ENCODE peak calls at places on chromosomes 3 and 15, in eight cellular contexts. W, M, Z, A, F, B, H and P are unnamed samples. For H3K36me3, the result is how much of the 10 kb centered on the place peaks cover.

GRCh38 chr15:60720493-60721231 is 241.7 kb upstream of the ICE2 start:
- DNase-seq in W (peak), M (no peak), Z (no peak), A (no peak), F (no peak), B (no peak), H (no peak), P (no peak)

GRCh38 chr15:92930776-92931175 is 30.7 kb downstream of the CHD2 start:
- DNase-seq in W (no peak), M (peak), Z (no peak), A (no peak), F (peak), B (no peak), H (peak), P (no peak)

GRCh38 chr3:66991478-66991877 is 6.6 kb upstream of the KBTBD8 start:
- DNase-seq in W (no peak), M (peak), Z (no peak), A (no peak), F (no peak), B (peak), H (peak), P (no peak)

GRCh38 chr3:48927928-48928327 is 9.3 kb downstream of the ARIH2 start:
- DNase-seq in W (no peak), M (no peak), Z (no peak), A (no peak), F (no peak), B (no peak), H (no peak), P (no peak)

GRCh38 chr15:67573194-67573593 is 30.7 kb downstream of the MAP2K5 start:
- DNase-seq in W (no peak), M (no peak), Z (no peak), A (no peak), F (no peak), B (no peak), H (no peak), P (no peak)

GRCh38 chr3:39147711-39148115 is 5.7 kb downstream of the CSRNP1 start:
- DNase-seq in W (peak), M (peak), Z (peak), A (no peak), F (no peak), B (peak), H (peak), P (peak)

GRCh38 chr3:175941352-175941751 is 1082.2 kb downstream of the NAALADL2 start:
- DNase-seq in W (no peak), M (no peak), Z (no peak), A (peak), F (no peak), B (peak), H (no peak), P (no peak)

GRCh38 chr3:186896875-186897274 is 33.5 kb upstream of the ST6GAL1 start:
- DNase-seq in W (no peak), M (no peak), Z (no peak), A (no peak), F (peak), B (no peak), H (no peak), P (no peak)

GRCh38 chr3:193909387-193909786 is 226.6 kb upstream of the HES1 start:
- DNase-seq in W (no peak), M (no peak), Z (no peak), A (no peak), F (no peak), B (no peak), H (no peak), P (no peak)

GRCh38 chr3:129467934-129468333 is 27.9 kb downstream of the IFT122 start:
- DNase-seq in W (no peak), M (no peak), Z (no peak), A (no peak), F (no peak), B (no peak), H (no peak), P (no peak)

GRCh38 chr15:44798815-44799214 is 62.5 kb downstream of the TRIM69 start:
- DNase-seq in W (no peak), M (no peak), Z (no peak), A (peak), F (no peak), B (peak), H (no peak), P (no peak)

GRCh38 chr3:13624021-13624420 is 75.1 kb downstream of the FBLN2 start:
- DNase-seq in W (no peak), M (no peak), Z (no peak), A (no peak), F (no peak), B (no peak), H (no peak), P (no peak)

GRCh38 chr3:66812126-66812525 is 186.0 kb upstream of the KBTBD8 start:
- DNase-seq in W (no peak), M (peak), Z (no peak), A (no peak), F (no peak), B (peak), H (peak), P (no peak)

GRCh38 chr3:148648685-148649352 is 48.9 kb upstream of the AGTR1 start:
- DNase-seq in W (no peak), M (peak), Z (no peak), A (no peak), F (no peak), B (no peak), H (peak), P (no peak)

GRCh38 chr3:65960087-65960486 is 78.6 kb downstream of the MAGI1 start:
- DNase-seq in W (no peak), M (peak), Z (no peak), A (no peak), F (no peak), B (no peak), H (peak), P (no peak)

GRCh38 chr15:71228403-71228802 is 113.1 kb downstream of the THSD4 start:
- DNase-seq in W (no peak), M (peak), Z (no peak), A (peak), F (peak), B (no peak), H (peak), P (no peak)

GRCh38 chr15:98730860-98731711 is 82.7 kb downstream of the IGF1R start:
- DNase-seq in W (no peak), M (no peak), Z (no peak), A (no peak), F (no peak), B (no peak), H (no peak), P (no peak)

GRCh38 chr3:18786924-18787323 is 361.4 kb upstream of the KCNH8 start:
- DNase-seq in W (no peak), M (no peak), Z (no peak), A (no peak), F (no peak), B (no peak), H (no peak), P (no peak)

GRCh38 chr15:51793521-51793920 is 35.9 kb upstream of the TMOD3 start:
- DNase-seq in W (no peak), M (peak), Z (no peak), A (no peak), F (no peak), B (peak), H (no peak), P (peak)

GRCh38 chr3:111173328-111173900 is 101.8 kb downstream of the NECTIN3 start:
- DNase-seq in W (no peak), M (no peak), Z (no peak), A (peak), F (peak), B (no peak), H (peak), P (no peak)

GRCh38 chr15:71456362-71456761 is 341.1 kb downstream of the THSD4 start:
- DNase-seq in W (no peak), M (no peak), Z (no peak), A (no peak), F (no peak), B (no peak), H (no peak), P (no peak)

GRCh38 chr3:108406063-108406660 is 104.2 kb downstream of the MYH15 start:
- DNase-seq in W (no peak), M (peak), Z (no peak), A (no peak), F (no peak), B (no peak), H (peak), P (no peak)

GRCh38 chr3:197227780-197228574 is 70.4 kb downstream of the DLG1 start:
- DNase-seq in W (no peak), M (peak), Z (no peak), A (no peak), F (no peak), B (no peak), H (no peak), P (no peak)

GRCh38 chr15:71066983-71067382 is 48.3 kb upstream of the THSD4 start:
- DNase-seq in W (no peak), M (peak), Z (no peak), A (no peak), F (no peak), B (no peak), H (peak), P (peak)

GRCh38 chr3:117626577-117626976 is 917.0 kb downstream of the TUSC7 start:
- DNase-seq in W (no peak), M (no peak), Z (no peak), A (no peak), F (peak), B (no peak), H (no peak), P (no peak)

GRCh38 chr3:127610105-127610504 is 11.9 kb downstream of the MCM2 start:
- DNase-seq in W (no peak), M (no peak), Z (no peak), A (no peak), F (no peak), B (no peak), H (peak), P (no peak)

GRCh38 chr15:74396146-74396438 is 28.6 kb upstream of the CYP11A1 start:
- DNase-seq in W (no peak), M (no peak), Z (no peak), A (no peak), F (no peak), B (no peak), H (no peak), P (no peak)

GRCh38 chr3:3801510-3801841 is 2.2 kb downstream of the LRRN1 start:
- DNase-seq in W (no peak), M (no peak), Z (no peak), A (peak), F (no peak), B (no peak), H (no peak), P (no peak)

GRCh38 chr3:45917146-45917885 is 25.9 kb upstream of the CXCR6 start:
- DNase-seq in W (no peak), M (no peak), Z (no peak), A (no peak), F (no peak), B (no peak), H (no peak), P (no peak)

GRCh38 chr3:127221062-127222035 is 28.4 kb downstream of the PRR23E start:
- DNase-seq in W (no peak), M (no peak), Z (no peak), A (no peak), F (peak), B (no peak), H (no peak), P (no peak)

GRCh38 chr3:14418670-14419250 is 16.4 kb downstream of the SLC6A6 start:
- DNase-seq in W (no peak), M (no peak), Z (no peak), A (no peak), F (no peak), B (no peak), H (no peak), P (no peak)

GRCh38 chr3:132637590-132637989 is 22.0 kb downstream of the ACAD11 start:
- DNase-seq in W (no peak), M (peak), Z (no peak), A (no peak), F (no peak), B (peak), H (peak), P (no peak)

GRCh38 chr3:114336122-114336697 is 42.4 kb downstream of the TIGIT start:
- DNase-seq in W (no peak), M (peak), Z (no peak), A (no peak), F (no peak), B (peak), H (peak), P (no peak)

GRCh38 chr3:140467916-140468315 is 209.9 kb upstream of the TRIM42 start:
- DNase-seq in W (no peak), M (peak), Z (no peak), A (no peak), F (no peak), B (no peak), H (no peak), P (no peak)

GRCh38 chr15:88905576-88905975 is 7.6 kb downstream of the MFGE8 start:
- DNase-seq in W (no peak), M (no peak), Z (no peak), A (no peak), F (no peak), B (no peak), H (no peak), P (no peak)
- H3K36me3 ChIP-seq in W (under half), M (under half), Z (half or more), A (under half), F (under half), B (under half), H (half or more), P (under half)

DNA sequence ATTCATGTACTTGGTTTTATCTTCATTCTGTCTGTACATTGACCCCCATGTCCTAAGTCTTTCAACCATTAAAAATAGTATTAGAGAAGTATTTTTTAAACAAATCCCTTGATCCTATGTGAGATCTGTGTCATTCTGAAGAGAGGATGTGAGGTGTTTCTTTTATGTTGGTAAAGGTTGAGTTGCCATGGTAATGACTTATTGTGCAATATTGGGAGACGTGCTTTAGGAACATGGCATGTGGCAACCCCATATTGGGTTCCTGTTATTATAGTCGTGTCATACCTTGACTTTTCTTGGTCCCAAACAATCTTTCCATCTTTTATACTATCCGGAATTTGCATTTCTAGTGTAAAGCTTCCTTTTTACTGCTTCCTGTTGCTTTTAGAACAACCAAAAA is 203.1 kb downstream of the KCNAB1 start:
- DNase-seq in W (no peak), M (no peak), Z (no peak), A (no peak), F (no peak), B (no peak), H (no peak), P (no peak)
- H3K27ac ChIP-seq in W (no peak), M (no peak), Z (no peak), A (no peak), F (no peak), B (no peak), H (no peak), P (no peak)

GRCh38 chr3:172094621-172095557 is 55.5 kb downstream of the FNDC3B start:
- DNase-seq in W (no peak), M (peak), Z (no peak), A (no peak), F (no peak), B (peak), H (peak), P (no peak)
- H3K4me3 ChIP-seq in W (no peak), M (no peak), Z (no peak), A (no peak), F (no peak), B (no peak), H (no peak), P (no peak)

GRCh38 chr3:196064006-196064405 is 17.9 kb downstream of the TFRC start:
- DNase-seq in W (no peak), M (no peak), Z (no peak), A (no peak), F (no peak), B (no peak), H (peak), P (no peak)

GRCh38 chr3:196063049-196063448 is 18.8 kb downstream of the TFRC start:
- DNase-seq in W (no peak), M (no peak), Z (no peak), A (no peak), F (no peak), B (no peak), H (peak), P (no peak)

GRCh38 chr3:196063456-196063855 is 18.4 kb downstream of the TFRC start:
- DNase-seq in W (no peak), M (peak), Z (no peak), A (no peak), F (no peak), B (no peak), H (peak), P (no peak)

GRCh38 chr3:196057663-196058356 is 24.1 kb downstream of the TFRC start:
- DNase-seq in W (no peak), M (no peak), Z (no peak), A (no peak), F (no peak), B (no peak), H (no peak), P (no peak)

GRCh38 chr3:196060834-196061233 is 21.1 kb downstream of the TFRC start:
- DNase-seq in W (no peak), M (no peak), Z (no peak), A (no peak), F (no peak), B (no peak), H (no peak), P (no peak)
- H3K36me3 ChIP-seq in W (half or more), M (under half), Z (half or more), A (under half), F (half or more), B (under half), H (half or more), P (half or more)

GRCh38 chr15:31434418-31435255 is 108.0 kb downstream of the KLF13 start:
- DNase-seq in W (peak), M (peak), Z (no peak), A (no peak), F (no peak), B (peak), H (peak), P (no peak)
- H3K27ac ChIP-seq in W (peak), M (peak), Z (peak), A (no peak), F (no peak), B (peak), H (peak), P (peak)

GRCh38 chr15:25186906-25187645 is 232.3 kb downstream of the SNRPN start:
- DNase-seq in W (no peak), M (no peak), Z (peak), A (no peak), F (no peak), B (no peak), H (no peak), P (no peak)

GRCh38 chr15:25188051-25188450 is 233.3 kb downstream of the SNRPN start:
- DNase-seq in W (no peak), M (no peak), Z (peak), A (no peak), F (no peak), B (no peak), H (no peak), P (no peak)

GRCh38 chr15:25185791-25186190 is 231.0 kb downstream of the SNRPN start:
- DNase-seq in W (no peak), M (no peak), Z (peak), A (no peak), F (no peak), B (no peak), H (no peak), P (no peak)

GRCh38 chr15:25185156-25185710 is 230.4 kb downstream of the SNRPN start:
- DNase-seq in W (no peak), M (no peak), Z (peak), A (no peak), F (no peak), B (no peak), H (no peak), P (no peak)

DNA sequence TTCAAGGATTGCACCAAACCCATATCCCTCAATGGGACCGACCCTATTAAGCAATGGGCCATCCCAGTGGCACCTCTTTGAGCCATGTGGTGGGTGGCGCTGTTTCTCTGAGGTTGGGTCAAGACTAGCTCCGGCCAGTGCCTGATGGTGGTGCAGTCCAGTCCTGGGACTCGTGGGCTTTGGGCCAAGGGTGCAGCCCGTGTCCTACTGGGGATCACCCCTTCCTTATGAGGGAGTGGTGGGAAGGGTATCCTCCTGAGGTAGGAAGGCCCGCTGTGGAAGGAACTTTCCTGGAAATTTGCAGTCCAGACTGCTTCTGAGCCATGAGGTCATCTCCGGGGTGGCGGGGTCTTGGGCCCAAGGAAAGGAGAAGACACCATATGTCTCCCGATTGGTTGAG is 231.6 kb downstream of the SNRPN start:
- DNase-seq in W (no peak), M (no peak), Z (peak), A (no peak), F (no peak), B (no peak), H (no peak), P (no peak)
- H3K4me3 ChIP-seq in W (no peak), M (no peak), Z (no peak), A (no peak), F (no peak), B (no peak), H (no peak), P (no peak)

GRCh38 chr3:52210550-52211046 is 12.6 kb downstream of the ALAS1 start:
- DNase-seq in W (no peak), M (peak), Z (no peak), A (no peak), F (no peak), B (no peak), H (peak), P (no peak)
- H3K36me3 ChIP-seq in W (half or more), M (under half), Z (half or more), A (under half), F (half or more), B (under half), H (half or more), P (under half)